ENCODE peak calls at places on chromosomes 12 and 14, in seven cellular contexts. O is AG04450, D is fibroblast of lung, K is psoas muscle, P is body of pancreas, C is heart right ventricle, U is K562. M is an unnamed sample.
A peak's percentile ranks its signal among the peaks of the same experiment; 100 is the strongest.

GRCh38 chr14:104138891-104139459 is 588 bp downstream of the KIF26A start:
- DNase-seq in D (no peak), P (peak; percentile 17), C (peak; percentile 30), K (peak; percentile 46), U (no peak), O (no peak), M (no peak)

GRCh38 chr12:112868459-112869041 is 38.2 kb upstream of the OAS1 start:
- DNase-seq in P (no peak), O (no peak), C (no peak), K (no peak), D (no peak), U (no peak), M (no peak)

GRCh38 chr12:28870839-28871440 is 278.1 kb upstream of the FAR2 start:
- DNase-seq in D (peak; percentile 14), U (no peak), O (no peak), K (no peak), C (no peak), P (no peak), M (no peak)

GRCh38 chr12:54371328-54372112 is 7.2 kb upstream of the GPR84 start:
- DNase-seq in K (peak; percentile 87), D (peak; percentile 80), U (no peak), P (peak; percentile 40), O (no peak), C (peak; percentile 70), M (no peak)

GRCh38 chr14:66249544-66249943 is 236.6 kb upstream of the CCDC196 start:
- DNase-seq in K (no peak), D (no peak), C (no peak), U (no peak), O (no peak), P (no peak), M (no peak)

GRCh38 chr12:53754633-53755261 is 3.0 kb upstream of the CISTR start:
- DNase-seq in U (no peak), K (no peak), D (peak; percentile 57), P (no peak), O (no peak), C (no peak), M (no peak)

GRCh38 chr12:52139579-52140062 is 52.2 kb downstream of the KRT80 start:
- DNase-seq in C (no peak), D (peak; percentile 32), O (no peak), U (peak; percentile 65), K (no peak), P (peak; percentile 70), M (no peak)

GRCh38 chr12:27571463-27571862 is 47.5 kb downstream of the PPFIBP1 start:
- DNase-seq in P (no peak), K (no peak), C (no peak), U (no peak), D (peak; percentile 91), O (no peak), M (no peak)

GRCh38 chr12:53820503-53820902 is 68.7 kb upstream of the CISTR start:
- DNase-seq in C (no peak), O (no peak), D (peak; percentile 31), P (no peak), K (no peak), U (no peak), M (no peak)

GRCh38 chr12:49346659-49347306 is at the start of gene DNAJC22:
- DNase-seq in U (peak; percentile 62), C (no peak), O (no peak), D (no peak), P (no peak), K (no peak), M (no peak)

GRCh38 chr14:100810861-100811461 is 15.0 kb upstream of the MEG3 start:
- DNase-seq in C (no peak), U (no peak), D (no peak), K (no peak), P (no peak), O (no peak), M (no peak)

GRCh38 chr12:31019561-31020308 is 53.9 kb upstream of the DDX11 start:
- DNase-seq in U (no peak), K (no peak), P (no peak), O (no peak), D (no peak), C (no peak), M (no peak)

GRCh38 chr12:110813298-110813697 is 33.5 kb upstream of the CCDC63 start:
- DNase-seq in C (no peak), U (no peak), D (no peak), O (no peak), K (no peak), P (no peak), M (no peak)

GRCh38 chr12:32947203-32947795 is 50.7 kb upstream of the PKP2 start:
- DNase-seq in U (no peak), K (no peak), C (no peak), O (no peak), D (no peak), P (no peak), M (no peak)

GRCh38 chr12:69095765-69096477 is 143.4 kb upstream of the CPSF6 start:
- DNase-seq in P (no peak), U (no peak), O (no peak), C (no peak), K (no peak), D (no peak), M (no peak)

GRCh38 chr14:63713765-63714164 is 14.1 kb downstream of the SGPP1 start:
- DNase-seq in K (no peak), U (no peak), P (no peak), D (peak; percentile 64), O (no peak), C (no peak), M (no peak)

GRCh38 chr12:113935459-113935858 is 30.7 kb downstream of the RBM19 start:
- DNase-seq in P (no peak), K (no peak), U (no peak), C (no peak), D (no peak), O (no peak), M (no peak)

GRCh38 chr12:97336896-97337751 is 125.5 kb upstream of the RMST start:
- DNase-seq in U (no peak), K (no peak), P (no peak), O (no peak), C (no peak), D (no peak), M (no peak)

GRCh38 chr12:56941299-56942017 is 7.2 kb upstream of the SDR9C7 start:
- DNase-seq in O (no peak), U (peak; percentile 63), K (no peak), P (no peak), D (no peak), C (no peak), M (peak; percentile 44)

GRCh38 chr12:131121705-131122405 is 168.1 kb downstream of the ADGRD1 start:
- DNase-seq in P (no peak), O (no peak), K (no peak), U (peak; percentile 42), D (no peak), C (no peak), M (no peak)

GRCh38 chr14:105420141-105420975 is 731 bp downstream of the MTA1 start:
- DNase-seq in U (peak; percentile 33), C (no peak), O (no peak), D (no peak), K (no peak), P (no peak), M (no peak)

DNA sequence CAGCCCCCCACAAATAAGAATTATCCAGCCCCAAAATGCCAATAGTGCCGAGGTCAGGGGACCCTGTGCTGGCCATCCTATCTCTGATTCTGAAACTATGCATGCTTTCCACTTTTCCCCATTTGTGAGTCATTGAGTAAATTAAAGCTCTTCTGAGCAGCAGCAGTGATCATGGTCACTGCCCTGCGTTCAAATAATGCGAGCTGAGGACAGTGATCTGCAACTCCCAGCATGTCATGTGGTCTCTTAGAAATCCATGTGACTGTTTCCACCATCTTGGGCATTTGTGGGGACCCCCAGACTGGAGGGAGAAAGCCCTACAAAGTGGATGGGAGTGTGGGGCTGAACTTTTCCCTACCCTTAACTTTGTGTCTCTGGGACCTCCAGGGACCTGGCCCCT is 53.8 kb downstream of the C14orf132 start:
- DNase-seq in C (no peak), P (no peak), U (no peak), K (no peak), D (peak; percentile 31), O (no peak), M (no peak)
- H3K27me3 ChIP-seq in C (peaks cover 36% of the 10 kb centered on the region), P (no peaks in the 10 kb centered on the region), U (no peaks in the 10 kb centered on the region), K (peaks cover 6% of the 10 kb centered on the region), D (no peaks in the 10 kb centered on the region), O (no peaks in the 10 kb centered on the region), M (no peaks in the 10 kb centered on the region)

DNA sequence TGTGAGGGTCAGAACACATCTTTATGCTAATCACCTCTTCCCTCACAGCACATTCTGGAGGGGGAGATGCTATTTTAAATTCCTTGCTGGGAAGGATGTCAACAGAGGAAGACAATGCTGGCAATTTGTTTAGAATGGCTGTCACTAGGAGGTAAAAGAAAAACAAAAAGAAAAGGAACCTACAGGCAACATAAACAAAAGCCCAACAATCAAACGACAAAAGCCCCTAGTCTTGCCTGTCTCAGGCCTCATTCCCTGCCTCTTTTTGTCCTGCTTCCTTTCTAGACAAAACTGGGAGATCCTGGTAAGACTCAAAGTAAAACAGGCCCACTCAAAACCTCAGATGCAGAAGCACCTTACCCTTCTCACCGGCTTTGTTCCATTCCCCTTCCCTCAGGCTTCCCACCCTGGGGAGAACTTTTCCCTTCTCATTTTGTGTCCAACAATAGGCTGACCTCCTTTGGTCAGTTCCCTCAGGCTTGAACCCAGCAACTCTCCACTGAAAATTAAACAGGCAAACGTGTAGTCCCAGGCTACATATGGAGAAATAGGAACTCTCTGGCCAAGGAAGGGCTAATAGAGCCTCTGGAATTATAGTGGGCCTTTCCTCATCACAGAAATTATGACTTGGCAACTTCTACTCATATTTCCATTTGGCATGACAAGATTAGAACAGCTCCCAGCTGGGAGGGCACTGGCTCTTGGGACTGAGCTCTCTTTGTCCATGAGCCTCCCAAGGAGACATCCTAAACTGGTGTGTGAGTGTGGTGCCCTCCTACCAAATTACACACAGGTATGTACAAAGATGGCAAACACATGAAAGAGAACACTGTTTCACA is 193.1 kb downstream of the MON2 start:
- DNase-seq in U (no peak), K (no peak), C (no peak), P (no peak), D (no peak), O (no peak), M (no peak)
- H3K27me3 ChIP-seq in U (no peaks in the 10 kb centered on the region), K (no peaks in the 10 kb centered on the region), C (no peaks in the 10 kb centered on the region), P (no peaks in the 10 kb centered on the region), D (no peaks in the 10 kb centered on the region), O (no peaks in the 10 kb centered on the region), M (no peaks in the 10 kb centered on the region)

DNA sequence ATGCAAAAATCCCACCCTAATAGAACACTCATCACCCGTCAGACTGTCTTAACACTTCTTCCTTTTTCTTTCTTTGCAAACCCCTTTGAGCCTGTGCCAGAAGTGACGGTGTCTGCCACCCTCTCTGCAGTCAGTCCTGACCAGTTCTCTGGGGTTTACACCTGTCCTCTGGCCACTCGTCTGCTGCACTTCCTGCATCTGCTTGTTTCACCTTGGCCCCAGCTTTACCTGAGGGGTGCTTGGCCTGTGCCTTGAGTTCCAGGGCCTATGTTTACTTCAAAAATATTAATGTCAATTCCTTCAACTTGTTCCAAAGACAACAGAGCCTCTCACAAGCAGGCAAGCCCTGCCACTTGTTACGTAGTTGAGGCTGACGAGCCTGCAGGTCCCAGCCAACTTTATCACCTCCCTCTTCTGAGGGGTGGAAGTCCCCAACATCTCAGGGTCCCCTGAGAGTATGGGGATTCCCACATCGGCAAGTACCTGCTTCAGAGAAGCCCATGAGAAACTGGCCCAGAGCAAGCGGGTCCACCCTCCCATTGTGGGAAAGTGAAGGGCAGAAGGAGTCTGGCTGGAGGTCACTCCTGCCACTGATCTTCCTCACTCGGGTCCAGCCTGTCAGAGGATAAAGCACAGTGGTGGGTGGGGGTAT is 205.4 kb downstream of the DAD1 start:
- DNase-seq in C (no peak), K (no peak), O (no peak), D (no peak), U (no peak), P (no peak), M (no peak)
- H3K27me3 ChIP-seq in C (peaks cover 16% of the 10 kb centered on the region), K (no peaks in the 10 kb centered on the region), O (no peaks in the 10 kb centered on the region), D (no peaks in the 10 kb centered on the region), U (peaks cover 8% of the 10 kb centered on the region), P (no peaks in the 10 kb centered on the region), M (peaks cover 7% of the 10 kb centered on the region)

GRCh38 chr14:20652996-20653975 is 11.8 kb upstream of the OR6S1 start:
- DNase-seq in D (peak; percentile 72), C (no peak), U (peak; percentile 27), O (no peak), P (no peak), K (no peak), M (no peak)
- H3K27me3 ChIP-seq in D (peaks cover 2% of the 10 kb centered on the region), C (peaks cover 90% of the 10 kb centered on the region), U (no peaks in the 10 kb centered on the region), O (peaks cover 12% of the 10 kb centered on the region), P (peaks cover 31% of the 10 kb centered on the region), K (peaks cover 21% of the 10 kb centered on the region), M (peaks cover 67% of the 10 kb centered on the region)

M was measured in adrenal gland.